ENCODE peak calls at places on chromosome 3, in four cellular contexts. W is epithelial cell of proximal tubule; C is kidney glomerular epithelial cell; N is activated CD4-positive, alpha-beta T cell treated with anti-CD3 and anti-CD28 coated beads, Interleukin-2, amount 10 ng/mL, durations not matched to agents 7 days and 5 days. A is an unnamed sample.

GRCh38 chr3:152364237-152364636 is 95.5 kb downstream of the MBNL1 start:
- DNase-seq in W (no peak), C (no peak), N (no peak), A (no peak)

GRCh38 chr3:54891540-54891897 is 36.3 kb downstream of the LRTM1 start:
- DNase-seq in W (peak; percentile 81), C (peak; percentile 94), N (no peak), A (peak; percentile 98)

GRCh38 chr3:59106085-59106629 is 56.3 kb upstream of the CFAP20DC start:
- DNase-seq in W (no peak), C (peak; percentile 2), N (no peak), A (no peak)

GRCh38 chr3:55648591-55649318 is 161.6 kb upstream of the WNT5A start:
- DNase-seq in W (no peak), C (no peak), N (no peak), A (no peak)

GRCh38 chr3:71478568-71478967 is 105.0 kb downstream of the FOXP1 start:
- DNase-seq in W (no peak), C (peak; percentile 15), N (peak; percentile 43), A (peak; percentile 30)

GRCh38 chr3:171459942-171460225 is 321 bp downstream of the TNIK start:
- DNase-seq in W (no peak), C (no peak), N (no peak), A (no peak)

GRCh38 chr3:40877651-40878463 is 321.4 kb upstream of the CTNNB1 start:
- DNase-seq in W (no peak), C (no peak), N (no peak), A (peak; percentile 15)

GRCh38 chr3:9121366-9121765 is 128.1 kb downstream of the SRGAP3 start:
- DNase-seq in W (no peak), C (no peak), N (no peak), A (no peak)

GRCh38 chr3:64321747-64322146 is 96.5 kb upstream of the PRICKLE2 start:
- DNase-seq in W (peak; percentile 71), C (peak; percentile 70), N (no peak), A (peak; percentile 94)

GRCh38 chr3:164940737-164941136 is 137.6 kb downstream of the SI start:
- DNase-seq in W (peak; percentile 36), C (no peak), N (no peak), A (peak; percentile 79)

GRCh38 chr3:43855674-43856299 is 165.0 kb downstream of the ABHD5 start:
- DNase-seq in W (no peak), C (no peak), N (peak; percentile 59), A (peak; percentile 54)

GRCh38 chr3:13461169-13462124 is 18.7 kb upstream of the HDAC11 start:
- DNase-seq in W (no peak), C (peak; percentile 11), N (peak; percentile 80), A (peak; percentile 53)

GRCh38 chr3:4504340-4505261 is 11.5 kb downstream of the ITPR1 start:
- DNase-seq in W (no peak), C (no peak), N (peak; percentile 51), A (peak; percentile 31)

GRCh38 chr3:27686642-27687041 is 35.5 kb downstream of the EOMES start:
- DNase-seq in W (no peak), C (peak; percentile 15), N (no peak), A (no peak)

GRCh38 chr3:71025516-71025915 is 558.0 kb downstream of the FOXP1 start:
- DNase-seq in W (no peak), C (no peak), N (no peak), A (peak; percentile 27)

GRCh38 chr3:109480014-109480413 is 142.7 kb upstream of the DPPA4 start:
- DNase-seq in W (no peak), C (no peak), N (no peak), A (no peak)

GRCh38 chr3:12588039-12588673 is 31.3 kb downstream of the MKRN2 start:
- DNase-seq in W (no peak), C (no peak), N (no peak), A (peak; percentile 25)

GRCh38 chr3:129890125-129890524 is 3.4 kb downstream of the TMCC1 start:
- DNase-seq in W (no peak), C (no peak), N (peak; percentile 22), A (no peak)

GRCh38 chr3:105598047-105598796 is 231.5 kb downstream of the ALCAM start:
- DNase-seq in W (peak; percentile 67), C (peak; percentile 65), N (no peak), A (peak; percentile 90)

GRCh38 chr3:124221286-124221821 is 229.4 kb upstream of the ROPN1 start:
- DNase-seq in W (no peak), C (peak; percentile 75), N (no peak), A (peak; percentile 18)

GRCh38 chr3:52089691-52090090 is 33.3 kb upstream of the DUSP7 start:
- DNase-seq in W (no peak), C (no peak), N (no peak), A (no peak)

GRCh38 chr3:102106421-102107097 is 257.2 kb downstream of the NFKBIZ start:
- DNase-seq in W (no peak), C (no peak), N (no peak), A (no peak)

GRCh38 chr3:180265551-180265950 is 228.8 kb upstream of the PEX5L start:
- DNase-seq in W (no peak), C (no peak), N (no peak), A (no peak)

GRCh38 chr3:53036063-53036619 is 9.7 kb downstream of the SFMBT1 start:
- DNase-seq in W (no peak), C (no peak), N (no peak), A (no peak)

GRCh38 chr3:129282727-129283327 is 4.2 kb downstream of the HMCES start:
- DNase-seq in W (no peak), C (no peak), N (peak; percentile 13), A (peak; percentile 13)

A was measured in renal cortical epithelial cell.